ENCODE peak calls at places on chromosomes 11 and 22, in six cellular contexts. One of them, this sample, is unnamed.

GRCh38 chr22:38290347-38290746 is 17.5 kb upstream of the TMEM184B start:
- DNase-seq in H9: no peak
- DNase-seq in GOT3: no peak
- DNase-seq in T follicular helper cell: no peak
- DNase-seq in NCI-H774: no peak
- DNase-seq in GM04504: no peak
- DNase-seq in this sample: no peak

GRCh38 chr22:36330655-36331305 is 57.0 kb downstream of the MYH9 start:
- DNase-seq in H9: no peak
- DNase-seq in T follicular helper cell: no peak
- DNase-seq in NCI-H774: no peak
- DNase-seq in GOT3: no peak
- DNase-seq in GM04504: no peak
- DNase-seq in this sample: peak; percentile 67

GRCh38 chr11:43861141-43861540 is 19.5 kb upstream of the ALKBH3 start:
- DNase-seq in H9: no peak
- DNase-seq in GM04504: no peak
- DNase-seq in NCI-H774: no peak
- DNase-seq in T follicular helper cell: no peak
- DNase-seq in GOT3: no peak
- DNase-seq in this sample: no peak

GRCh38 chr11:69840371-69841169 is 21.4 kb upstream of the FGF3 start:
- DNase-seq in GM04504: no peak
- DNase-seq in T follicular helper cell: no peak
- DNase-seq in NCI-H774: no peak
- DNase-seq in H9: peak; percentile 28
- DNase-seq in GOT3: no peak
- DNase-seq in this sample: no peak

GRCh38 chr11:57675176-57675941 is 7.4 kb downstream of the ZDHHC5 start:
- DNase-seq in GOT3: no peak
- DNase-seq in T follicular helper cell: no peak
- DNase-seq in NCI-H774: no peak
- DNase-seq in H9: no peak
- DNase-seq in GM04504: no peak
- DNase-seq in this sample: no peak

GRCh38 chr11:35138949-35139881 is at the start of gene CD44:
- DNase-seq in NCI-H774: no peak
- DNase-seq in GM04504: peak; percentile 88
- DNase-seq in T follicular helper cell: peak; percentile 81
- DNase-seq in H9: peak; percentile 66
- DNase-seq in GOT3: peak; percentile 75
- DNase-seq in this sample: peak; percentile 87

GRCh38 chr11:95520361-95520760 is 269.2 kb downstream of the FAM76B start:
- DNase-seq in T follicular helper cell: no peak
- DNase-seq in NCI-H774: no peak
- DNase-seq in H9: no peak
- DNase-seq in GOT3: no peak
- DNase-seq in GM04504: no peak
- DNase-seq in this sample: no peak

GRCh38 chr11:132992838-132993680 is 539.2 kb downstream of the OPCML start:
- DNase-seq in H9: no peak
- DNase-seq in NCI-H774: peak; percentile 49
- DNase-seq in T follicular helper cell: no peak
- DNase-seq in GOT3: no peak
- DNase-seq in GM04504: no peak
- DNase-seq in this sample: no peak

GRCh38 chr11:1404461-1405185 is 14.9 kb downstream of the BRSK2 start:
- DNase-seq in H9: no peak
- DNase-seq in GM04504: no peak
- DNase-seq in NCI-H774: no peak
- DNase-seq in GOT3: no peak
- DNase-seq in T follicular helper cell: no peak
- DNase-seq in this sample: no peak

GRCh38 chr22:40764743-40765441 is 54.3 kb downstream of the SLC25A17 start:
- DNase-seq in NCI-H774: no peak
- DNase-seq in GOT3: no peak
- DNase-seq in T follicular helper cell: no peak
- DNase-seq in H9: no peak
- DNase-seq in GM04504: no peak
- DNase-seq in this sample: no peak

GRCh38 chr11:34830648-34831047 is 85.5 kb downstream of the APIP start:
- DNase-seq in H9: no peak
- DNase-seq in T follicular helper cell: no peak
- DNase-seq in GOT3: no peak
- DNase-seq in NCI-H774: no peak
- DNase-seq in GM04504: no peak
- DNase-seq in this sample: peak; percentile 13

GRCh38 chr22:43474161-43475101 is 62.6 kb downstream of the MPPED1 start:
- DNase-seq in GM04504: no peak
- DNase-seq in T follicular helper cell: no peak
- DNase-seq in H9: no peak
- DNase-seq in GOT3: no peak
- DNase-seq in NCI-H774: no peak
- DNase-seq in this sample: no peak

GRCh38 chr11:113111156-113111555 is 149.9 kb downstream of the NCAM1 start:
- DNase-seq in T follicular helper cell: no peak
- DNase-seq in GM04504: no peak
- DNase-seq in GOT3: no peak
- DNase-seq in H9: no peak
- DNase-seq in NCI-H774: no peak
- DNase-seq in this sample: no peak

GRCh38 chr11:61549662-61550568 is 31.0 kb downstream of the SYT7 start:
- DNase-seq in GOT3: no peak
- DNase-seq in H9: no peak
- DNase-seq in GM04504: no peak
- DNase-seq in T follicular helper cell: no peak
- DNase-seq in NCI-H774: no peak
- DNase-seq in this sample: no peak

GRCh38 chr11:118572075-118572913 is at the start of gene ARCN1:
- DNase-seq in T follicular helper cell: peak; percentile 70
- DNase-seq in GOT3: peak; percentile 4
- DNase-seq in NCI-H774: peak; percentile 72
- DNase-seq in GM04504: no peak
- DNase-seq in H9: peak; percentile 91
- DNase-seq in this sample: peak; percentile 78

GRCh38 chr11:73818838-73819237 is 31.2 kb downstream of the MRPL48 start:
- DNase-seq in NCI-H774: no peak
- DNase-seq in T follicular helper cell: no peak
- DNase-seq in GM04504: peak; percentile 6
- DNase-seq in GOT3: no peak
- DNase-seq in H9: no peak
- DNase-seq in this sample: peak; percentile 14

GRCh38 chr22:20111045-20111688 is 4.7 kb upstream of the RANBP1 start:
- DNase-seq in GOT3: no peak
- DNase-seq in T follicular helper cell: no peak
- DNase-seq in NCI-H774: no peak
- DNase-seq in GM04504: no peak
- DNase-seq in H9: no peak
- DNase-seq in this sample: peak; percentile 44

GRCh38 chr11:56307836-56308235 is 7.1 kb upstream of the OR8K3 start:
- DNase-seq in T follicular helper cell: no peak
- DNase-seq in GM04504: no peak
- DNase-seq in H9: no peak
- DNase-seq in GOT3: no peak
- DNase-seq in NCI-H774: no peak
- DNase-seq in this sample: no peak

GRCh38 chr22:49969751-49970527 is 9.4 kb downstream of the PIM3 start:
- DNase-seq in NCI-H774: no peak
- DNase-seq in H9: peak; percentile 25
- DNase-seq in GM04504: no peak
- DNase-seq in GOT3: no peak
- DNase-seq in T follicular helper cell: no peak
- DNase-seq in this sample: no peak

GRCh38 chr11:10108901-10109665 is 184.9 kb downstream of the SBF2 start:
- DNase-seq in GOT3: no peak
- DNase-seq in H9: no peak
- DNase-seq in NCI-H774: no peak
- DNase-seq in GM04504: peak; percentile 70
- DNase-seq in T follicular helper cell: no peak
- DNase-seq in this sample: peak; percentile 64

GRCh38 chr22:39312410-39312809 is 7.0 kb downstream of the RPL3 start:
- DNase-seq in GOT3: no peak
- DNase-seq in T follicular helper cell: no peak
- DNase-seq in GM04504: no peak
- DNase-seq in H9: peak; percentile 32
- DNase-seq in NCI-H774: peak; percentile 2
- DNase-seq in this sample: no peak

GRCh38 chr11:115659061-115659963 is 155.1 kb upstream of the CADM1 start:
- DNase-seq in GOT3: no peak
- DNase-seq in GM04504: no peak
- DNase-seq in T follicular helper cell: no peak
- DNase-seq in NCI-H774: peak; percentile 61
- DNase-seq in H9: peak; percentile 51
- DNase-seq in this sample: peak; percentile 19

GRCh38 chr22:19120829-19121630 is 1.2 kb downstream of the DGCR2 start:
- DNase-seq in GOT3: no peak
- DNase-seq in NCI-H774: no peak
- DNase-seq in H9: peak; percentile 57
- DNase-seq in GM04504: no peak
- DNase-seq in T follicular helper cell: no peak
- DNase-seq in this sample: peak; percentile 68

GRCh38 chr22:39596601-39597000 is 26.0 kb downstream of the CACNA1I start:
- DNase-seq in GOT3: no peak
- DNase-seq in H9: no peak
- DNase-seq in NCI-H774: no peak
- DNase-seq in T follicular helper cell: no peak
- DNase-seq in GM04504: no peak
- DNase-seq in this sample: no peak

GRCh38 chr11:9039863-9040262 is 36.1 kb upstream of the NRIP3 start:
- DNase-seq in GOT3: no peak
- DNase-seq in H9: no peak
- DNase-seq in T follicular helper cell: no peak
- DNase-seq in GM04504: no peak
- DNase-seq in NCI-H774: no peak
- DNase-seq in this sample: no peak

GRCh38 chr11:17629113-17629512 is 82.1 kb downstream of the OTOG start:
- DNase-seq in T follicular helper cell: no peak
- DNase-seq in NCI-H774: no peak
- DNase-seq in GM04504: no peak
- DNase-seq in GOT3: no peak
- DNase-seq in H9: no peak
- DNase-seq in this sample: no peak

GRCh38 chr11:106956887-106957505 is 61.3 kb downstream of the GUCY1A2 start:
- DNase-seq in GOT3: no peak
- DNase-seq in NCI-H774: no peak
- DNase-seq in GM04504: no peak
- DNase-seq in T follicular helper cell: no peak
- DNase-seq in H9: peak; percentile 81
- DNase-seq in this sample: no peak

GRCh38 chr22:35135165-35135564 is 69.2 kb downstream of the ISX start:
- DNase-seq in T follicular helper cell: no peak
- DNase-seq in GM04504: no peak
- DNase-seq in H9: no peak
- DNase-seq in GOT3: no peak
- DNase-seq in NCI-H774: no peak
- DNase-seq in this sample: no peak

GRCh38 chr11:3222941-3223905 is 4.6 kb upstream of the MRGPRG start:
- DNase-seq in T follicular helper cell: no peak
- DNase-seq in NCI-H774: no peak
- DNase-seq in GOT3: no peak
- DNase-seq in GM04504: no peak
- DNase-seq in H9: peak; percentile 29
- DNase-seq in this sample: no peak

GRCh38 chr11:48103621-48104561 is 112.7 kb upstream of the OR4B1 start:
- DNase-seq in NCI-H774: no peak
- DNase-seq in T follicular helper cell: no peak
- DNase-seq in GM04504: no peak
- DNase-seq in GOT3: no peak
- DNase-seq in H9: no peak
- DNase-seq in this sample: no peak

GRCh38 chr22:45640941-45641621 is 30.6 kb upstream of the ATXN10 start:
- DNase-seq in NCI-H774: no peak
- DNase-seq in T follicular helper cell: no peak
- DNase-seq in H9: no peak
- DNase-seq in GOT3: no peak
- DNase-seq in GM04504: no peak
- DNase-seq in this sample: no peak

GRCh38 chr22:46058591-46059519 is 81.9 kb upstream of the WNT7B start:
- DNase-seq in T follicular helper cell: no peak
- DNase-seq in GM04504: no peak
- DNase-seq in GOT3: no peak
- DNase-seq in NCI-H774: no peak
- DNase-seq in H9: peak; percentile 22
- DNase-seq in this sample: no peak

GRCh38 chr22:26041931-26042330 is 127.3 kb upstream of the SEZ6L start:
- DNase-seq in NCI-H774: no peak
- DNase-seq in GM04504: no peak
- DNase-seq in H9: no peak
- DNase-seq in T follicular helper cell: no peak
- DNase-seq in GOT3: no peak
- DNase-seq in this sample: no peak

GRCh38 chr22:22410121-22410520 is 98.4 kb downstream of the ZNF280B start:
- DNase-seq in GM04504: no peak
- DNase-seq in H9: no peak
- DNase-seq in NCI-H774: no peak
- DNase-seq in GOT3: no peak
- DNase-seq in T follicular helper cell: no peak
- DNase-seq in this sample: no peak

GRCh38 chr11:120390585-120390922 is 54.3 kb downstream of the ARHGEF12 start:
- DNase-seq in GM04504: no peak
- DNase-seq in H9: no peak
- DNase-seq in T follicular helper cell: no peak
- DNase-seq in NCI-H774: no peak
- DNase-seq in GOT3: no peak
- DNase-seq in this sample: no peak

GRCh38 chr11:62295504-62295903 is 3.4 kb downstream of the SCGB1D4 start:
- DNase-seq in GOT3: no peak
- DNase-seq in T follicular helper cell: no peak
- DNase-seq in NCI-H774: no peak
- DNase-seq in H9: peak; percentile 51
- DNase-seq in GM04504: no peak
- DNase-seq in this sample: peak; percentile 12